ENCODE peak calls at places on chromosomes 5 and 9, in seven cellular contexts. O is nephron progenitor cell, I is fibroblast of mammary gland, B is lower leg skin, E is Panc1, K is pancreas, Z is transverse colon. X is an unnamed sample.

GRCh38 chr5:1005362-1005851 is 3.2 kb upstream of the NKD2 start:
- DNase-seq in E (no peak), K (peak; percentile 74), Z (no peak), B (peak; percentile 77), I (no peak), O (no peak), X (peak; percentile 14)

GRCh38 chr5:6551287-6551954 is 81.4 kb downstream of the NSUN2 start:
- DNase-seq in I (peak; percentile 4), O (no peak), E (no peak), K (no peak), B (peak; percentile 70), Z (no peak), X (no peak)

GRCh38 chr5:164809831-164810230 is 1304.4 kb downstream of the MAT2B start:
- DNase-seq in E (no peak), K (no peak), I (no peak), O (no peak), B (no peak), Z (no peak), X (no peak)

GRCh38 chr9:93245437-93245970 is 61.6 kb downstream of the WNK2 start:
- DNase-seq in K (no peak), E (no peak), I (no peak), Z (no peak), O (no peak), B (no peak), X (no peak)

GRCh38 chr9:223167-223566 is 8.5 kb downstream of the DOCK8 start:
- DNase-seq in B (no peak), E (no peak), O (no peak), I (no peak), Z (no peak), K (no peak), X (no peak)

GRCh38 chr5:160348080-160348479 is 22.3 kb downstream of the C1QTNF2 start:
- DNase-seq in E (no peak), O (no peak), I (no peak), Z (no peak), B (no peak), K (no peak), X (no peak)

GRCh38 chr9:136978073-136978864 is 965 bp downstream of the PTGDS start:
- DNase-seq in Z (peak; percentile 65), I (peak; percentile 43), E (no peak), O (peak; percentile 93), B (peak; percentile 92), K (no peak), X (no peak)

GRCh38 chr5:60295423-60295822 is 401.9 kb upstream of the PDE4D start:
- DNase-seq in I (peak; percentile 53), B (no peak), Z (peak; percentile 17), K (no peak), E (peak; percentile 30), O (peak; percentile 4), X (no peak)

GRCh38 chr5:131634666-131634995 is 398 bp downstream of the RAPGEF6 start:
- DNase-seq in B (peak; percentile 93), O (peak; percentile 68), K (peak; percentile 87), E (no peak), Z (peak; percentile 66), I (peak; percentile 50), X (no peak)

GRCh38 chr9:134344068-134344820 is 18.0 kb downstream of the RXRA start:
- DNase-seq in Z (peak; percentile 50), K (no peak), O (no peak), I (peak; percentile 38), E (no peak), B (no peak), X (no peak)

GRCh38 chr5:67335391-67335790 is 138.8 kb upstream of the CD180 start:
- DNase-seq in I (no peak), Z (no peak), E (no peak), K (no peak), B (no peak), O (no peak), X (no peak)

GRCh38 chr5:121969660-121970295 is 8.0 kb downstream of the SRFBP1 start:
- DNase-seq in B (no peak), K (no peak), O (no peak), I (peak; percentile 69), Z (no peak), E (no peak), X (no peak)

GRCh38 chr9:34555002-34555348 is 32.2 kb upstream of the ENHO start:
- DNase-seq in Z (no peak), O (peak; percentile 70), E (no peak), K (peak; percentile 68), B (no peak), I (no peak), X (no peak)

GRCh38 chr5:153212471-153212870 is 278.0 kb upstream of the GRIA1 start:
- DNase-seq in I (no peak), Z (no peak), E (no peak), O (no peak), K (no peak), B (no peak), X (no peak)

GRCh38 chr9:124541824-124542223 is 34.6 kb upstream of the NR5A1 start:
- DNase-seq in I (no peak), Z (no peak), K (no peak), E (no peak), O (no peak), B (no peak), X (no peak)

GRCh38 chr9:631596-631995 is 209.9 kb upstream of the DMRT1 start:
- DNase-seq in O (no peak), K (no peak), Z (no peak), E (no peak), B (no peak), I (peak; percentile 77), X (no peak)

GRCh38 chr9:13278368-13279246 is 885 bp downstream of the MPDZ start:
- DNase-seq in E (no peak), K (peak; percentile 70), B (peak; percentile 89), O (peak; percentile 57), Z (peak; percentile 24), I (peak; percentile 72), X (no peak)

GRCh38 chr5:4022991-4023390 is 427.4 kb downstream of the IRX1 start:
- DNase-seq in I (no peak), K (no peak), E (no peak), B (no peak), O (no peak), Z (no peak), X (no peak)

GRCh38 chr9:95074632-95075269 is 242.8 kb downstream of the FANCC start:
- DNase-seq in I (no peak), Z (no peak), K (peak; percentile 90), O (no peak), E (no peak), B (no peak), X (no peak)

GRCh38 chr9:135028956-135029355 is 58.5 kb upstream of the OLFM1 start:
- DNase-seq in B (no peak), I (no peak), O (peak; percentile 17), Z (no peak), K (no peak), E (no peak), X (no peak)

GRCh38 chr5:91383027-91383955 is at the start of gene ARRDC3:
- DNase-seq in O (peak; percentile 98), E (peak; percentile 90), Z (peak; percentile 97), I (peak; percentile 93), K (peak; percentile 98), B (peak; percentile 99), X (peak; percentile 97)

GRCh38 chr5:105773241-105773640 is 1897.5 kb downstream of the EFNA5 start:
- DNase-seq in K (no peak), B (no peak), O (no peak), Z (no peak), E (no peak), I (no peak), X (no peak)

GRCh38 chr5:38463634-38464521 is 92.6 kb downstream of the LIFR start:
- DNase-seq in O (no peak), I (peak; percentile 96), Z (no peak), B (no peak), E (peak; percentile 94), K (no peak), X (no peak)

GRCh38 chr5:69024241-69024651 is 69.6 kb upstream of the SLC30A5 start:
- DNase-seq in K (no peak), E (no peak), I (peak; percentile 55), Z (no peak), O (no peak), B (no peak), X (no peak)

GRCh38 chr5:8907168-8907868 is 638.6 kb downstream of the SEMA5A start:
- DNase-seq in B (no peak), Z (no peak), O (no peak), I (peak; percentile 87), E (peak; percentile 18), K (no peak), X (no peak)

GRCh38 chr5:159403906-159404641 is 73.8 kb upstream of the IL12B start:
- DNase-seq in B (no peak), Z (no peak), E (no peak), K (no peak), I (peak; percentile 40), O (no peak), X (no peak)

DNA sequence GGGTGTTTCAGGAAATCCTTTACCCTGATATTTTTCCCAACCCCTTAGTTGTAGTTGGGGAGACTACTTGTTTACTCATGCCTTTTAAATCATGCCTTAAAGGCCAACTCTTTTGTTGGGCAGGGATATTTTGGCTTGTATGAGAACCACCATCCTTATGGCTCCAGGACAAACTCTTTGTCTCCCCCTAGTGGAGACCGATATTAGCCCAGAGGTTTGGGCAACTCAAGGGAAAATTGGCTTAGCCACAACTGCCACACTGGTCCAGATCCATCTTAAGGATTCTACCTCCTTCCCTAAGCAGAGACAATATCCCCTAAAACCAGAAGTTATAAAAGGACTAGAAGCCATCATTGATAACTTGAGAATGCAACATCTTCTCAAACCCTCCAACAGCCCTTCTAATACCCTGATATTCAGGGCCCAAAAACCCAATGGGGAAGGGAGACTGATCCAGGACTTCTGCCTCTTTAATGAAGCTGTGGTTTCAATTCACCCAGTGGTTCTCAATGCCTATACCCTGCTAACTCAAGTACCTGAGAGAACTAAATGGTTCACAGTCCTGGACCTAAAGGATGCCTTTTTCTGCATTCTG is 100.9 kb upstream of the HCN1 start:
- DNase-seq in I (no peak), K (no peak), B (no peak), E (no peak), O (no peak), Z (no peak), X (no peak)
- TF ChIP-seq CTCF in I (peak; percentile 34), K (peak; percentile 29), B (no peak), E (peak; percentile 51), O (peak; percentile 22), Z (no peak), X (no peak)

GRCh38 chr5:2212481-2212880 is 329.8 kb upstream of the IRX4 start:
- DNase-seq in I (no peak), K (no peak), B (no peak), Z (no peak), O (no peak), E (no peak), X (no peak)
- TF ChIP-seq CTCF in I (no peak), K (no peak), B (no peak), Z (no peak), O (no peak), E (no peak), X (no peak)

GRCh38 chr9:76298497-76299144 is 95.6 kb downstream of the RFK start:
- DNase-seq in E (no peak), K (no peak), Z (no peak), I (no peak), O (no peak), B (no peak), X (no peak)
- TF ChIP-seq CTCF in E (no peak), K (no peak), Z (no peak), I (no peak), O (no peak), B (no peak), X (no peak)

DNA sequence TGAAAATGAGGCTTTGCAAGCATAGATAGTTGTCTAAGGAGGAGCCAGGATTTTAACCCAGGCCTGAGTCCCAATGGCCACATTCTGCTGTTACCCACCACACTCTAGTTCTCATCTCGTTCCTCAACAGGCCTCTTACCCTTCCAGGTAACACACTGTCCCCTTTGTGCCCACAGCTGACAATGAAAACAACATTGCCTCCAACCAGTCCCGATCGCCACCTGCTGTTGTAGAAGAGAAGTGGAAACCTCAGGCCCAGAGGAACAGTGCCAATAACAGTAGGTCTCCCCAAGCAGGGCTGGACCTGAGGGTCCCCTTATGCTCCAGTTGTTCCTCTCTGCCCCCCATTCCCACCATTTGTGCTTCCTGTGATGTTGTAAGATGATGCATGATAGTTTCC is 30.4 kb downstream of the AMBP start:
- DNase-seq in Z (no peak), O (no peak), I (no peak), E (no peak), B (peak; percentile 42), K (no peak), X (no peak)
- TF ChIP-seq CTCF in Z (peak; percentile 54), O (no peak), I (peak; percentile 22), E (no peak), B (no peak), K (no peak), X (no peak)

X was measured in activated B cell treated with CpG ODN at 0.5 μM for 24 hours.